ENCODE peak calls at places on chromosomes 16 and 17, in six cellular contexts. X is bronchial epithelial cell, A is NCI-H1930, Z is HS-5, G is hippocampal formation, F is cardiac muscle cell. N is an unnamed sample.

GRCh38 chr16:88419790-88420189 is 33.3 kb upstream of the ZFPM1 start:
- DNase-seq in X (no peak), A (no peak), Z (no peak), G (no peak), F (no peak), N (no peak)

GRCh38 chr17:6376901-6377300 is 58.0 kb downstream of the AIPL1 start:
- DNase-seq in X (no peak), A (no peak), Z (no peak), G (no peak), F (no peak), N (no peak)

GRCh38 chr16:14334366-14335105 is 263.4 kb downstream of the MRTFB start:
- DNase-seq in X (peak), A (no peak), Z (no peak), G (no peak), F (peak), N (no peak)

GRCh38 chr16:15461376-15461775 is 27.0 kb downstream of the BMERB1 start:
- DNase-seq in X (no peak), A (no peak), Z (no peak), G (no peak), F (no peak), N (no peak)

GRCh38 chr16:9443864-9444263 is 352.4 kb downstream of the HAPSTR1 start:
- DNase-seq in X (no peak), A (no peak), Z (no peak), G (no peak), F (no peak), N (no peak)

GRCh38 chr16:66932076-66932475 is 2.1 kb downstream of the CIAO2B start:
- DNase-seq in X (no peak), A (no peak), Z (no peak), G (no peak), F (no peak), N (no peak)

GRCh38 chr17:64706224-64707076 is 44.3 kb upstream of the SMURF2 start:
- DNase-seq in X (peak), A (no peak), Z (no peak), G (no peak), F (no peak), N (no peak)

GRCh38 chr17:60327122-60327869 is 64.6 kb downstream of the USP32 start:
- DNase-seq in X (no peak), A (no peak), Z (no peak), G (peak), F (no peak), N (no peak)

GRCh38 chr16:57686577-57686976 is 8.0 kb upstream of the DRC7 start:
- DNase-seq in X (no peak), A (no peak), Z (no peak), G (no peak), F (no peak), N (no peak)

GRCh38 chr17:1629647-1630310 is 1.1 kb upstream of the SLC43A2 start:
- DNase-seq in X (peak), A (peak), Z (no peak), G (no peak), F (peak), N (peak)